ENCODE peak calls at places on chromosomes 5 and 9, in eight cellular contexts. W, L, E, V, S, O, R and U are unnamed samples.

GRCh38 chr5:68661237-68661636 is 432.6 kb upstream of the SLC30A5 start:
- DNase-seq in W (no peak), L (no peak), E (peak), V (no peak), S (peak), O (peak), R (peak), U (peak)

GRCh38 chr9:100417815-100418214 is 9.1 kb upstream of the MSANTD3 start:
- DNase-seq in W (no peak), L (no peak), E (no peak), V (no peak), S (no peak), O (no peak), R (no peak), U (no peak)

GRCh38 chr9:86126998-86127972 is 27.9 kb upstream of the GOLM1 start:
- DNase-seq in W (peak), L (peak), E (peak), V (peak), S (peak), O (peak), R (peak), U (no peak)

GRCh38 chr5:57386958-57387357 is 95.7 kb downstream of the ACTBL2 start:
- DNase-seq in W (no peak), L (no peak), E (no peak), V (no peak), S (no peak), O (no peak), R (peak), U (no peak)

GRCh38 chr9:131481441-131482342 is 21.0 kb upstream of the POMT1 start:
- DNase-seq in W (peak), L (no peak), E (no peak), V (no peak), S (no peak), O (no peak), R (no peak), U (no peak)

GRCh38 chr5:78731884-78732283 is 83.3 kb upstream of the LHFPL2 start:
- DNase-seq in W (no peak), L (no peak), E (no peak), V (no peak), S (no peak), O (no peak), R (peak), U (no peak)

GRCh38 chr9:37801959-37802711 is 1.5 kb downstream of the DCAF10 start:
- DNase-seq in W (no peak), L (no peak), E (no peak), V (no peak), S (no peak), O (no peak), R (no peak), U (no peak)

GRCh38 chr5:20109326-20109725 is 121.3 kb upstream of the CDH18 start:
- DNase-seq in W (no peak), L (no peak), E (no peak), V (no peak), S (no peak), O (no peak), R (no peak), U (no peak)

GRCh38 chr9:109206670-109207069 is 39.6 kb upstream of the FRRS1L start:
- DNase-seq in W (no peak), L (no peak), E (no peak), V (no peak), S (no peak), O (peak), R (no peak), U (no peak)

GRCh38 chr5:140153905-140154304 is 21.1 kb upstream of the CYSTM1 start:
- DNase-seq in W (no peak), L (no peak), E (no peak), V (no peak), S (no peak), O (no peak), R (no peak), U (no peak)

GRCh38 chr5:111631328-111631727 is 119.0 kb upstream of the STARD4 start:
- DNase-seq in W (no peak), L (no peak), E (no peak), V (no peak), S (no peak), O (no peak), R (no peak), U (no peak)

DNA sequence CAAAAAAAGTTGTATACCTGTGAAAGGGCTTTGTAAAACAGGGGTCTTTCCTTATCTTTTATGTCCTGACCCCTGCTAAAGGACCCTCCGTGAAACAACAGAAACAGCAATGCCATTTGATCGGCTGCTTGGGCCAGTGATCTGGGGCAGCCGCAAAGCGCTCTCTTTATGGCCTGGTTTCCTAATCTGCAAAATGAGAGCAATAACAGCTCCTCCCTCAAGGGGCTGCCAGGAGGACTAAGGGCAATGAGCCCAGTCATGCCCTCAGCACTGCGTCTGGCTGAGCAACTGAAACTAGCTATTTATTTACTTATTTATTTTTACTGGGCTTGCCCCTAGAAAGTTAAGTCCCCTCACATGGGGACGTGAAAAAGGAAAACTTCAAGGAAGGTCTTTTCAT is 18.3 kb downstream of the CMBL start:
- DNase-seq in W (no peak), L (no peak), E (no peak), V (no peak), S (no peak), O (no peak), R (no peak), U (no peak)
- TF ChIP-seq CTCF in W (no peak), L (no peak), E (no peak), V (no peak), S (no peak), O (no peak), R (no peak), U (no peak)

GRCh38 chr5:173010547-173011464 is 27.2 kb downstream of the ATP6V0E1 start:
- DNase-seq in W (peak), L (no peak), E (no peak), V (peak), S (peak), O (peak), R (peak), U (no peak)
- TF ChIP-seq CTCF in W (peak), L (peak), E (no peak), V (peak), S (no peak), O (peak), R (peak), U (no peak)

DNA sequence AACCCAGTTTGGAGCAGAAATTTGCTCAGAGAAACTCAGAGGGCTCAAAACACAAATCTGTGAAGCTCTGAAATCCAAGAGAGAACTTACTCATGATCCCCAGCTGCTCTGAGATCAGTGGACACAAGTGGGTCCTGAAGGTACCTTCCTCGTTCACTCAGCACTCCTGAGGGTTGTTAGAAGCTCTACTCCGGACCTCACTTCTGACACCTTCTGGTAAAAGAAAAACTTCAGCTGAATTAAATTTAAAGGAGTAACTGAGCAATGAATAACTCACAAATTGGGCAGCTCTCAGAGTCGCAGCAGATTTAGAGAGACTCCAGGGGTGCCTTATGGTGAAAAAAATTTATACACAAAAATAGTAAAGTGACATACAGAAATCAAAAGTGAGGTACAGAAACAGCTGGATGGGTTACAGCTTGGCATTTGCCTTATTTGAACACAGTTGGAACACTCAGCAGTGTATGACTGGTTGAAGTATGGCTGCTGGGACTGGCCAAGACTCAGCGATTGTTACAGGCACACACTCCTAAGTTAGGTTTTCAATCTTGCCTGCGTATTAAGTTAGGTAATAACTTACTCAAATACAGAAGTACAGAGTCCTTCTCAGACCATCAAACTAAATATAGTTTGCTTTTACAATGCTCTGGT is 32.5 kb downstream of the INSL4 start:
- DNase-seq in W (no peak), L (no peak), E (no peak), V (no peak), S (peak), O (peak), R (no peak), U (peak)
- TF ChIP-seq CTCF in W (no peak), L (no peak), E (no peak), V (no peak), S (peak), O (peak), R (peak), U (no peak)

DNA sequence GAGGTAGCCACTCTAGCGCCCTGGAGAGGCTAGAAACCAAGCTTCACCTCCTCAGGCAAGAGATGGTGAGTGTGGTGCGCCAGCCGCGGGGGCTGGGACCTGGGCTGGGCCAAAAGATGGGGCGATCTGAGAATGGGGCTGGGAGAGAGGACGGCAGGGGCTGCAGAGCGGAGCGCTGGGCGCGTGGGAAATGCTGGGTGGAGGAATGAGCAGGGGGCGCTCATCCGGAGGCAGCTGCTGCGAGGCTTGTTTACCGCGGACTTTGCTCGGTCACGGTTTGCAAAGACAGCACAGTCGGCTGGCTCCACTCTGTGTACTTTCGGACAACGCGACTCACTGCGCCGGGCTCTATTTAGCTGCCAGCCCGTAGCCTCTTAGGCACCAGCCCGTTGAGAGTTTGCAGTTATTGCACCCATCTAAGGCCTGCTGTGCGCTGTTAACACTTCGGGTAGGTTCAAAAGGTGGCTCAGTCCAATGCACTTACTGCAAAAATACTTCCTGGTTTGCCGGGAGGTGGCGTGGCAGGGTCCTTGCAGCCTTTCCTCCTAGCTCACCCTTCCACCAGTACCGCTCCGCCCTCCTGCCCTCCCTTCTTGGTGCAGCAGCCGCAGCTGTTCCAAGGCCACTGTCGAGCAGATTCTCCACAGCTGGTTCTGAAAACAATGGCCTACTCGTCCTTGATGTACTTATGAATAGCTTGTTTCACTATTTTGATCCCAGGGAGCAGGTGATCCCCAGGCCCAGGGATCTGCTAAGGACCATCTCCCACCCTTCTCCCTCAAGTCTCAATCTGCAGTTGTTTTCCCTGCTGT is 1.3 kb downstream of the LURAP1L start:
- DNase-seq in W (peak), L (no peak), E (peak), V (peak), S (peak), O (peak), R (peak), U (peak)
- TF ChIP-seq CTCF in W (peak), L (peak), E (peak), V (peak), S (no peak), O (peak), R (peak), U (no peak)

DNA sequence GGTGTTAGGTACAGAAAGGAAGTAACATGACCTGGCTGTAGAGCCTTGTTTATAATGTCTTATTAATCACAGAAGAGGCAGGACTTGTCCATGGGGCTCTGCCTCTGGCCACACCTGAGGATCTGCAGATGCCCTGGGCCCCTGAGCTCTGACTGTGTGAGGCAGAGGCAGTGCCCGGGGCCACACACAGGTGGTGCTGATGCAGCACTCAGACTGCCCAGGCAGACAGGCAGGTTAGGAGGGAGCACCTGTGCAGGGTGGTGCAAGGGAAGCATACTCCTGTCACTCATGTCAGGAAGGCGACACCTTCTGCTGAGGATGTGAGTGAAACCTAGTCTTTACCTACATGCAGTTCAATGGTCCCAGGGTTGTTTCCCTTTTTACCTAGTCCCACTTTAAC is 88.7 kb downstream of the CFAP90 start:
- DNase-seq in W (no peak), L (no peak), E (no peak), V (no peak), S (peak), O (no peak), R (no peak), U (no peak)
- TF ChIP-seq CTCF in W (no peak), L (no peak), E (no peak), V (no peak), S (peak), O (peak), R (no peak), U (no peak)

GRCh38 chr5:173327948-173328895 is at the start of gene STC2:
- DNase-seq in W (peak), L (peak), E (peak), V (peak), S (peak), O (peak), R (peak), U (peak)
- TF ChIP-seq CTCF in W (no peak), L (no peak), E (no peak), V (no peak), S (no peak), O (peak), R (no peak), U (no peak)

DNA sequence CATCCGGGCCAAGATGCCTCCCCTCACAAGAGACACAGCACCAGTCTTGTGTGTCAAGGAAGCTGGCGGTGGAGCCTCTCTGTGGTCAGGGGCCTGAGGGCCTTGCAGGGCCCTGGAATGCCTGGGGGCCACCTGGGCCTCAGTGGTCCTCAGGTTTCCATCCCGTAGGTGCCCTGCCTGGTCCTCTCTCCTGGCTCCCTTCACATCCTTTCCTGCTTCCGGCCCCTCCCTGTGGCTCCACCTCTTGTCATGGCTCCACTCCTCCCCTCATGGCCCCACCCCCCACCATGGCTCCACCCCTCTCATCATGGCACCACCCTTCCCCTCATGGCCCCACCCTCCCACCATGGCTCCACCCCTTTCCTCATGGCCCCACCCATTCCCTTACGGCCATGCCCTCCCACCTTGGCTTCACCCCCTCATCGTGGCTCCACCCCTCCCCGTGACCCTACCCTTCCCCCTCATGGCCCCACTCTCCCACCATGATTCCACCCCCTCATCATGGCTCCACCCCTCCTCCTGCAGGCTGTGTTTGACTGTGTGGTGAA is 175.8 kb downstream of the CACNA1B start:
- DNase-seq in W (no peak), L (no peak), E (peak), V (no peak), S (peak), O (no peak), R (no peak), U (no peak)
- TF ChIP-seq CTCF in W (no peak), L (no peak), E (no peak), V (no peak), S (no peak), O (no peak), R (no peak), U (no peak)

GRCh38 chr9:134275379-134275778 is 50.9 kb upstream of the RXRA start:
- DNase-seq in W (no peak), L (no peak), E (no peak), V (no peak), S (no peak), O (no peak), R (no peak), U (no peak)
- TF ChIP-seq CTCF in W (no peak), L (no peak), E (no peak), V (no peak), S (no peak), O (peak), R (peak), U (no peak)

GRCh38 chr5:10741661-10742060 is 19.4 kb downstream of the DAP start:
- DNase-seq in W (no peak), L (no peak), E (no peak), V (no peak), S (no peak), O (no peak), R (no peak), U (no peak)
- TF ChIP-seq CTCF in W (no peak), L (no peak), E (no peak), V (no peak), S (no peak), O (peak), R (no peak), U (no peak)